ENCODE peak calls at places on chromosomes 6 and 20, in five cellular contexts. N, Y, M, B and T are unnamed samples.

GRCh38 chr6:157813757-157814455 is 9.1 kb upstream of the SNX9 start:
- DNase-seq in N (no peak), Y (no peak), M (peak), B (peak), T (no peak)

GRCh38 chr6:43172127-43173007 is 1.3 kb downstream of the SRF start:
- DNase-seq in N (no peak), Y (peak), M (peak), B (peak), T (peak)

GRCh38 chr20:6783752-6784725 is 16.6 kb downstream of the BMP2 start:
- DNase-seq in N (no peak), Y (no peak), M (no peak), B (peak), T (no peak)

GRCh38 chr6:52489881-52490280 is 69.7 kb downstream of the EFHC1 start:
- DNase-seq in N (no peak), Y (no peak), M (no peak), B (no peak), T (no peak)

GRCh38 chr6:5989141-5989723 is 17.5 kb downstream of the NRN1 start:
- DNase-seq in N (no peak), Y (no peak), M (no peak), B (no peak), T (no peak)

GRCh38 chr6:34064675-34065074 is 81.2 kb downstream of the GRM4 start:
- DNase-seq in N (no peak), Y (no peak), M (no peak), B (no peak), T (no peak)

GRCh38 chr20:13017235-13017634 is 8.5 kb downstream of the SPTLC3 start:
- DNase-seq in N (no peak), Y (no peak), M (peak), B (peak), T (no peak)

GRCh38 chr6:143187173-143187908 is 126.7 kb downstream of the AIG1 start:
- DNase-seq in N (no peak), Y (no peak), M (peak), B (peak), T (no peak)

GRCh38 chr6:10384719-10385511 is 30.0 kb downstream of the TFAP2A start:
- DNase-seq in N (no peak), Y (no peak), M (no peak), B (no peak), T (peak)

GRCh38 chr6:32970413-32971244 is 2.2 kb downstream of the BRD2 start:
- DNase-seq in N (peak), Y (peak), M (peak), B (peak), T (peak)

GRCh38 chr6:88899569-88900316 is 63.7 kb downstream of the RNGTT start:
- DNase-seq in N (no peak), Y (no peak), M (no peak), B (no peak), T (peak)

GRCh38 chr6:26296857-26297648 is 67.9 kb upstream of the BTN3A2 start:
- DNase-seq in N (no peak), Y (no peak), M (peak), B (peak), T (no peak)

GRCh38 chr6:157380458-157380778 is 572 bp upstream of the ZDHHC14 start:
- DNase-seq in N (no peak), Y (no peak), M (no peak), B (no peak), T (peak)

GRCh38 chr6:3329491-3330051 is 70.8 kb downstream of the PSMG4 start:
- DNase-seq in N (no peak), Y (no peak), M (peak), B (no peak), T (no peak)

GRCh38 chr6:140050232-140050995 is 676.0 kb upstream of the CITED2 start:
- DNase-seq in N (no peak), Y (no peak), M (peak), B (peak), T (peak)

GRCh38 chr6:117677553-117678131 is 2.4 kb downstream of the NUS1 start:
- DNase-seq in N (no peak), Y (no peak), M (peak), B (peak), T (no peak)

GRCh38 chr6:25277401-25277800 is 1.8 kb upstream of the CARMIL1 start:
- DNase-seq in N (no peak), Y (no peak), M (no peak), B (no peak), T (no peak)

GRCh38 chr6:33771342-33772113 is 17.4 kb downstream of the LEMD2 start:
- DNase-seq in N (peak), Y (peak), M (peak), B (peak), T (peak)

GRCh38 chr6:71333050-71333449 is 44.4 kb downstream of the OGFRL1 start:
- DNase-seq in N (no peak), Y (no peak), M (no peak), B (no peak), T (no peak)

GRCh38 chr20:22586645-22587310 is 2.4 kb upstream of the FOXA2 start:
- DNase-seq in N (no peak), Y (no peak), M (no peak), B (no peak), T (peak)

GRCh38 chr6:38871745-38872568 is 156.8 kb downstream of the DNAH8 start:
- DNase-seq in N (peak), Y (peak), M (peak), B (peak), T (peak)

GRCh38 chr6:119012521-119012920 is 65.9 kb downstream of the FAM184A start:
- DNase-seq in N (no peak), Y (no peak), M (peak), B (no peak), T (no peak)

GRCh38 chr6:85113934-85114582 is 335.8 kb upstream of the NT5E start:
- DNase-seq in N (no peak), Y (no peak), M (peak), B (no peak), T (no peak)
- TF ChIP-seq EZH2 in N (no peak), Y (no peak), M (no peak), B (no peak), T (no peak)

GRCh38 chr20:35902545-35902941 is 51.8 kb downstream of the SCAND1 start:
- DNase-seq in N (no peak), Y (no peak), M (peak), B (no peak), T (no peak)
- TF ChIP-seq EZH2 in N (no peak), Y (no peak), M (no peak), B (no peak), T (no peak)

GRCh38 chr6:35319346-35320030 is 21.9 kb downstream of the DEF6 start:
- DNase-seq in N (no peak), Y (no peak), M (no peak), B (no peak), T (no peak)

GRCh38 chr6:35318845-35319220 is 21.2 kb downstream of the DEF6 start:
- DNase-seq in N (no peak), Y (no peak), M (no peak), B (no peak), T (no peak)

GRCh38 chr6:35318200-35318844 is 20.7 kb downstream of the DEF6 start:
- DNase-seq in N (no peak), Y (no peak), M (no peak), B (peak), T (peak)

GRCh38 chr6:35320031-35320410 is 22.3 kb upstream of the PPARD start:
- DNase-seq in N (no peak), Y (no peak), M (no peak), B (no peak), T (no peak)

DNA sequence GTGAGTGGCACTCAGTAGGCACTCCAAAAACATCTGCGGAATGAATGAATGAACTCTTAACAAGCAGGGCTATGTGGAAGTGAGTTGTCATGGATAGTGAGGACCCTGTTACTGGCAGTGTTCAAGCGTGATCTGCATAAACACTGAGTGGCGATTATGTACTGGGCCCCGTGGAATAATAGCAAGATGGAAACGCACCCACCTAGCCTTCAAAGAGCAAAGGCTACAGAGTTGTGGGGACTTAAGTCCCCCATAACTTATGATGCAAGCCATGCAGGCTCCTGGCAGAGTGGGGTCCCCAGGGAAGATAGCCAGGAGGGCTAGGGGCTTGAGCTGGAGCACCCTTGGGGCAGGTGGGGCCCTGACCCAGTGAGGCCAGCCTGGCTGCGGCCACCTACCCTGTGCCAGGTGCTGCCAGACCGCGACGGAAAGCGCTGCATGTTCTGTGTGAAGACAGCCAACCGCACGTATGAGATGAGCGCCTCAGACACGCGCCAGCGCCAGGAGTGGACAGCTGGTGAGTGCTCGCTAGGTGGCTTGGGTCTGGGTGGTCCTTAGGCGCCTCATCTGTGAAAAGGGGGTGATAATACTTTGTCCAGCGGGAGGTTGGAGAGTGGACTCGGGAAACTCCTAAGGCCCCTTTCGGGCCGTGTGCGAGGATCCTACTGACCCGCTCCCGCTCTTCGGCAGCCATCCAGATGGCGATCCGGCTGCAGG is 20.0 kb downstream of the DEF6 start:
- DNase-seq in N (no peak), Y (no peak), M (no peak), B (peak), T (no peak)
- TF ChIP-seq EZH2 in N (no peak), Y (no peak), M (no peak), B (no peak), T (peak)

GRCh38 chr6:31163922-31164321 is 5.5 kb downstream of the TCF19 start:
- DNase-seq in N (peak), Y (no peak), M (peak), B (peak), T (no peak)
- TF ChIP-seq EZH2 in N (no peak), Y (no peak), M (no peak), B (no peak), T (no peak)

DNA sequence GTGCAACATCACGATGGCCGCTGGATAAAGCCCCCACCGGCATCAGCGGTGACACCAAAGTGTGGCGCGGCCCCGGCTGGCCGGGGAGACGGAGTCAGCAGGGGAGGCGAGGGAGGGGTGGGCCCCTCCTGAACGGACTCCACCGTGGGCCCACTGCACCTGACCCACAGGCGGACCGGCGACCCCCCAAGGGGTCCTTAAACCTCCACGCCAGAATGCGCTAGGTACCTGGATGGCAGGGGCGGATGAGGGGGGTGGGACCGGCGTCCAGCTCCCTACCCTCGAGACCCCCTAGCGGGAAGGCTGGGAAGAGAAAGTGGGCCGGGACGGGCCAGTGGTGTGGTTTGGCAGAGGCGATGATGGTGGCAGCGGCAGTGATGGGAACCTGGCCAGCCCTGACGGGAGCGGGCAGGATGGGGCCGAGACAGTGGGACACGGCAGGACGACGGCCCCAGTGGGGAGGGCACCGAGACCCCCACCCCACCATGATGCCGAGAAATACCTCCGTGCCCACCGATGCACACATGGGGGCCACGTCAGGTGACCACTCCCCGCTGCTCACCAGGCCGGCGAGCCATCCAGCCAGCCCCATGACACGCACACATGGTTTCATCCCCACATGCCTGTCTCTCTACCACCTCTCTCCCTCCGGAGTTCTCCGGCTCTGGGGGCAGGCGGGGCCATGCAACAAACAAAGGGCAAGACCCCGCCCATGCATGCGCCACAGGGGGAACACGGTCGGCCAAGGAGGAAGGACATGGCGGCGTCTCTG is 771.9 kb upstream of the DEFB115 start:
- DNase-seq in N (no peak), Y (no peak), M (no peak), B (no peak), T (no peak)
- TF ChIP-seq EZH2 in N (no peak), Y (no peak), M (no peak), B (no peak), T (no peak)

DNA sequence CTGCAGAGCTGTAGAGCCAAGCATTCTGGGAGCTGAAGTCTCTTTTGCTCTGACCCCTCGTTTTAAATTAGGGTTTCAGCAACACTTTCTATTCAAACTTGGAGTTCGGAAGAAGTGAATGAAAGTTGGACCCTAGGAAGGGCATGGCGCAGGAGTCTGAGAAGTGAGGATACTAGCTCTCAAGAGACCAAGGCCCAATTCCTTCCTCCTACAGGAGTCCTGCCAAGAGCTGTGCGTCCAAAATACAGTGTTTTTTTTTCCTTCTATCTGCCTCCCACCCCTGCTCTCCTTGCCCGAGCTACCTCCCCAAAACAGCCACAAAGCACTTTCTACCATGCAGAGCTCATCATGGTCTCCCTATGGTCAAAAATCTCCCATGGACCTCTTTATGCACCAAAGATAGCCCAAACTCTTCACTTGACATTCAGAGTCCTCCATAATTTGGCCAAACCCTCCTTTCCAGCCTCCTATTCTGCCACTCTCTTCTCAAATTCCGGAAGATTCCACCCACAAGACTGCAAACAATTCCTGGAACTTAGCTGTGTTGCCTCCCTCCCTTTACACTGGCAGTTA is 649 bp upstream of the CSNK2A1 start:
- DNase-seq in N (no peak), Y (no peak), M (no peak), B (no peak), T (no peak)
- TF ChIP-seq EZH2 in N (no peak), Y (no peak), M (no peak), B (no peak), T (no peak)

GRCh38 chr20:642398-643174 is 10.4 kb downstream of the SRXN1 start:
- DNase-seq in N (no peak), Y (no peak), M (no peak), B (no peak), T (peak)
- TF ChIP-seq EZH2 in N (no peak), Y (no peak), M (no peak), B (peak), T (no peak)

GRCh38 chr6:41639556-41640371 is 1.5 kb downstream of the MDFI start:
- DNase-seq in N (no peak), Y (no peak), M (no peak), B (no peak), T (no peak)

GRCh38 chr6:41636803-41637178 is 1.5 kb upstream of the MDFI start:
- DNase-seq in N (peak), Y (no peak), M (peak), B (no peak), T (peak)

GRCh38 chr6:41637179-41638001 is 878 bp upstream of the MDFI start:
- DNase-seq in N (no peak), Y (no peak), M (peak), B (no peak), T (peak)

GRCh38 chr6:41638801-41639555 is 710 bp downstream of the MDFI start:
- DNase-seq in N (no peak), Y (no peak), M (peak), B (peak), T (peak)

GRCh38 chr6:41638002-41638800 is at the start of gene MDFI:
- DNase-seq in N (no peak), Y (no peak), M (peak), B (no peak), T (peak)
- TF ChIP-seq EZH2 in N (no peak), Y (no peak), M (no peak), B (peak), T (no peak)

GRCh38 chr20:610130-611046 is at the start of gene TCF15:
- DNase-seq in N (no peak), Y (no peak), M (peak), B (no peak), T (peak)
- TF ChIP-seq EZH2 in N (no peak), Y (no peak), M (peak), B (peak), T (peak)

GRCh38 chr20:24872291-24873014 is 76.6 kb upstream of the CST7 start:
- DNase-seq in N (no peak), Y (no peak), M (no peak), B (no peak), T (no peak)

GRCh38 chr20:24868959-24869358 is 80.1 kb upstream of the CST7 start:
- DNase-seq in N (no peak), Y (no peak), M (no peak), B (no peak), T (no peak)

GRCh38 chr20:24871429-24872213 is 77.4 kb upstream of the CST7 start:
- DNase-seq in N (no peak), Y (no peak), M (no peak), B (no peak), T (no peak)

GRCh38 chr20:24873015-24873620 is 76.0 kb upstream of the CST7 start:
- DNase-seq in N (no peak), Y (no peak), M (no peak), B (no peak), T (no peak)

DNA sequence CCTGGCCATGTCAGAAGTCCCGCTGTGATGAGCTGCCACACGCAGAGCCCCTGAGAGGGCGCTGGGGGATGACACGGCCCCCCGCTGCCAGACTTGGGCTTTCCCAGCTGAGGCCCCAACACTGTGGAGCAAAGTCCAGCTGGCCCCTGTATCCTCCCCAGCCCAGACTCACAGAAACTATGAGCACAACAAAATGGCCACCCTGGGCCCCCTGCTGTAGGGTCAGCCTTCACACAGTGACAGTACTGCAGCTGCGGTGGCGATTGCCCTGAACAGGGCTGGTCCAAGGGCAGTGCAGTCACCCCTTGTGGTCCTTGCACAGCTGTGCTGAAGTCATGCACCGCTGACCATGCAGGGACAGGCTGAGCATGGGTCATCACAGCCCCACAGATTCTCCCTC is 78.2 kb upstream of the CST7 start:
- DNase-seq in N (no peak), Y (no peak), M (no peak), B (no peak), T (no peak)
- TF ChIP-seq EZH2 in N (no peak), Y (no peak), M (no peak), B (no peak), T (no peak)